ENCODE peak calls at places on chromosomes 16 and 17, in seven cellular contexts. W is AG10803, Y is ovary, C is NAMALWA, S is NCI-H146, G is HS-5, E is NCI-H524. U is an unnamed sample.

GRCh38 chr17:40614431-40615294 is 33.0 kb downstream of the SMARCE1 start:
- DNase-seq in W (no peak), Y (no peak), C (no peak), S (no peak), G (no peak), E (no peak), U (no peak)

GRCh38 chr17:29840884-29841283 is 89.1 kb downstream of the SSH2 start:
- DNase-seq in W (no peak), Y (no peak), C (no peak), S (no peak), G (no peak), E (no peak), U (peak; percentile 10)

GRCh38 chr17:64001763-64002529 is 3.8 kb downstream of the PRR29 start:
- DNase-seq in W (peak; percentile 29), Y (no peak), C (no peak), S (no peak), G (no peak), E (no peak), U (no peak)

GRCh38 chr17:52947418-52947817 is 788.9 kb upstream of the CA10 start:
- DNase-seq in W (no peak), Y (no peak), C (no peak), S (no peak), G (no peak), E (peak; percentile 50), U (no peak)

GRCh38 chr17:34248807-34249496 is 6.1 kb upstream of the CCL2 start:
- DNase-seq in W (no peak), Y (no peak), C (no peak), S (no peak), G (no peak), E (no peak), U (no peak)

GRCh38 chr16:73028263-73028662 is 19.7 kb downstream of the ZFHX3 start:
- DNase-seq in W (no peak), Y (no peak), C (no peak), S (no peak), G (no peak), E (no peak), U (no peak)

GRCh38 chr17:77217136-77217535 is 76.4 kb downstream of the SEC14L1 start:
- DNase-seq in W (no peak), Y (no peak), C (no peak), S (peak; percentile 92), G (no peak), E (no peak), U (no peak)

GRCh38 chr16:3047387-3047720 is 993 bp downstream of the MMP25 start:
- DNase-seq in W (no peak), Y (no peak), C (no peak), S (no peak), G (no peak), E (no peak), U (no peak)

GRCh38 chr16:968620-969019 is 2.2 kb downstream of the LMF1 start:
- DNase-seq in W (no peak), Y (no peak), C (no peak), S (no peak), G (no peak), E (no peak), U (no peak)

GRCh38 chr17:36696805-36697204 is 95.4 kb downstream of the MRM1 start:
- DNase-seq in W (no peak), Y (no peak), C (no peak), S (no peak), G (no peak), E (no peak), U (no peak)

GRCh38 chr16:22335668-22336246 is 38.5 kb downstream of the POLR3E start:
- DNase-seq in W (no peak), Y (no peak), C (no peak), S (no peak), G (no peak), E (no peak), U (no peak)

GRCh38 chr16:28898266-28898665 is 20.0 kb downstream of the ATP2A1 start:
- DNase-seq in W (no peak), Y (no peak), C (no peak), S (no peak), G (no peak), E (no peak), U (no peak)

GRCh38 chr17:34987232-34987631 is 6.9 kb downstream of the LIG3 start:
- DNase-seq in W (no peak), Y (no peak), C (no peak), S (no peak), G (no peak), E (no peak), U (no peak)

GRCh38 chr16:77323695-77324094 is 111.1 kb downstream of the ADAMTS18 start:
- DNase-seq in W (no peak), Y (no peak), C (no peak), S (no peak), G (no peak), E (no peak), U (no peak)